ENCODE peak calls at places on chromosomes 16 and 17, in eight cellular contexts. P is AG09319; B is A549; W is breast epithelium; T is CD4-positive, alpha-beta T cell; N is progenitor cell of endocrine pancreas; A is neural progenitor cell; Y is hepatocyte. V is an unnamed sample.

GRCh38 chr16:27595461-27595860 is 45.5 kb downstream of the KATNIP start:
- DNase-seq in P (no peak), B (no peak), W (no peak), T (no peak), N (no peak), A (no peak), Y (no peak), V (no peak)

GRCh38 chr17:78951967-78952551 is 26.9 kb upstream of the TIMP2 start:
- DNase-seq in P (no peak), B (no peak), W (no peak), T (no peak), N (peak; percentile 31), A (no peak), Y (peak; percentile 74), V (no peak)

GRCh38 chr16:5056347-5056746 is 9.4 kb downstream of the C16orf89 start:
- DNase-seq in P (no peak), B (peak; percentile 53), W (no peak), T (peak; percentile 32), N (no peak), A (peak; percentile 80), Y (peak; percentile 46), V (no peak)

GRCh38 chr16:9647981-9648701 is 534.1 kb downstream of the GRIN2A start:
- DNase-seq in P (no peak), B (peak; percentile 37), W (no peak), T (no peak), N (no peak), A (peak; percentile 63), Y (peak; percentile 69), V (no peak)

GRCh38 chr16:13907431-13907830 is 12.5 kb upstream of the ERCC4 start:
- DNase-seq in P (no peak), B (no peak), W (no peak), T (no peak), N (no peak), A (no peak), Y (no peak), V (no peak)

GRCh38 chr16:30996324-30996999 is 11.5 kb downstream of the HSD3B7 start:
- DNase-seq in P (no peak), B (peak; percentile 89), W (no peak), T (no peak), N (no peak), A (no peak), Y (peak; percentile 64), V (no peak)

GRCh38 chr17:15348030-15348429 is 6.6 kb upstream of the TEKT3 start:
- DNase-seq in P (peak; percentile 14), B (peak; percentile 67), W (no peak), T (no peak), N (no peak), A (no peak), Y (peak; percentile 66), V (no peak)

GRCh38 chr17:3506054-3506453 is 30.3 kb downstream of the ASPA start:
- DNase-seq in P (no peak), B (no peak), W (no peak), T (no peak), N (no peak), A (no peak), Y (no peak), V (no peak)

GRCh38 chr17:74283371-74283673 is 9.3 kb downstream of the DNAI2 start:
- DNase-seq in P (no peak), B (no peak), W (no peak), T (no peak), N (no peak), A (no peak), Y (no peak), V (no peak)

GRCh38 chr17:80758793-80759673 is 214.4 kb downstream of the RPTOR start:
- DNase-seq in P (no peak), B (no peak), W (no peak), T (peak; percentile 32), N (no peak), A (no peak), Y (no peak), V (no peak)

GRCh38 chr17:78034429-78035091 is 76.1 kb downstream of the TNRC6C start:
- DNase-seq in P (no peak), B (peak; percentile 50), W (no peak), T (no peak), N (no peak), A (no peak), Y (no peak), V (no peak)

GRCh38 chr16:87333581-87334331 is 16.6 kb upstream of the C16orf95 start:
- DNase-seq in P (no peak), B (no peak), W (no peak), T (no peak), N (no peak), A (no peak), Y (no peak), V (no peak)

GRCh38 chr17:42553866-42554249 is 1.1 kb downstream of the HSD17B1 start:
- DNase-seq in P (no peak), B (no peak), W (no peak), T (no peak), N (no peak), A (no peak), Y (no peak), V (no peak)

GRCh38 chr16:85005278-85006069 is 5.9 kb downstream of the ZDHHC7 start:
- DNase-seq in P (peak; percentile 35), B (no peak), W (no peak), T (no peak), N (no peak), A (no peak), Y (no peak), V (no peak)

DNA sequence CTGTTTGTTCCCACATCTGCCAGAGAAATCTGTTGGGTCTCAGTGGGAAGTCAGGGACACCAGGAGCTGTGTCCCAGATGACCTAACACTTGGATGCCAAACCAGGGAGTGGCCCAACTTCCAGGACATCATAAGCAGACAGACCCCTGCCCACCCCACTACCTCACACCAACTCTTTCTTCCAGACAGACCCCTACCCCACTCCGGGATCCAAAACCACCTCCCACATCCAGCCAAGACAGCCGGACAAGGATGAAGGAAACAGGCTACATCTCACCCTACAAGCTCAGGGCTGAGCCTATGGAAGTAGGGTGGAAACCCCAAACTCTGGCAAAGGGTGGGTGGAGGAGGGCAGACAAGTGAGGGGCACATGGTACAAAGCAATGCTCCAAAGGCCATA is 3.6 kb downstream of the HDAC5 start:
- DNase-seq in P (no peak), B (no peak), W (no peak), T (no peak), N (no peak), A (no peak), Y (no peak), V (no peak)
- TF ChIP-seq CTCF in P (no peak), B (no peak), W (no peak), T (no peak), N (no peak), A (no peak), Y (no peak), V (no peak)

DNA sequence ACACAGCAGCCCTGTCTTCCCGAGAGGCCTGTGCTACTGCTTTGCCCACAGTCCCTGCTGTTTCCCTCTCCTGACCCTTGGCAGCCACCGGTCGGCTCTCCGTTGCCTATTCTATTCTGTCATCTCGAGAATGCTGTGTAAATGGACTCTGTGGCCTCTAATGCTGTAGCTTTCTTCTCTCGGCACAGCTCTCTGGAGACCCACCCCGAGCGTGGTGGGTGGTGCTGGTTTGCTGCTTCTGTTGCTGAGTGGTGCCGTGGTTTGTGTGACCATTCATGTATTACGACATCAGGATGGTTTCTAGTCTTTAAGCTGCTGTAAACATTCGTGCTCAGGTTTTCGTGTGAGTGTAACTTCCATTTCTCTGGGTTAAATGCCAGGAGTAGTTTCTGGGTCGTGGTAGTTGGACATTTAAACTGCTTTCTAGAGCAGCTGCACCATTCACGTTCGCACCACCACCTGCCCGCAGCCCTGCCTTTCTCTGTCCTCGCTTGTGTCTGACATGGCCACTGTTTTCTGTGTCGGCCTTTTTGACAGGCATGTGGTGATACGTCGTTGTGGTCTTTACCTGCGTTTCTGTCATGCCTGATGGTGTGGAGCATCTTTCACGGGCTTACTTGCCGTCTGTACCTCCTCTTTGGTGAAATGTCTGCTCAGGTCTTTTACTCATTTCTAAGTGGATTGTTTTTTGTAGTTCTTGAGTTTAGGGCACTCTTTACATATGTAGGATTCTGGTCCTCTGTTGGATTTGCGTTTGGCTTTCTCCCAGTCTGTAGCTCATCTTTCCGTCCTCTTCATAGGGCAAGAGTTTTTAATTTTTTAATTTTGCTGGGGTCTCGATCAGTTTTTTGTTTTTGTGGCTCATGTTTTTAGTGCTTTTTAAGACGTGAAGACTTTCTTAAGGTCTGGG is 47.7 kb upstream of the ZNF750 start:
- DNase-seq in P (no peak), B (no peak), W (no peak), T (no peak), N (no peak), A (no peak), Y (no peak), V (no peak)
- TF ChIP-seq CTCF in P (no peak), B (no peak), W (no peak), T (no peak), N (no peak), A (no peak), Y (no peak), V (no peak)

GRCh38 chr17:51299859-51300258 is 39.5 kb downstream of the UTP18 start:
- DNase-seq in P (no peak), B (no peak), W (no peak), T (no peak), N (no peak), A (no peak), Y (no peak), V (no peak)

GRCh38 chr17:51298508-51299371 is 38.4 kb downstream of the UTP18 start:
- DNase-seq in P (no peak), B (peak; percentile 67), W (no peak), T (no peak), N (no peak), A (peak; percentile 67), Y (peak; percentile 65), V (no peak)
- TF ChIP-seq CTCF in P (peak; percentile 80), B (peak; percentile 89), W (no peak), T (peak; percentile 72), N (peak; percentile 77), A (peak; percentile 80), Y (peak; percentile 80), V (no peak)

GRCh38 chr16:72191551-72191950 is 19.6 kb upstream of the PMFBP1 start:
- DNase-seq in P (no peak), B (no peak), W (no peak), T (no peak), N (no peak), A (no peak), Y (no peak), V (no peak)

GRCh38 chr16:72197556-72197955 is 25.6 kb upstream of the PMFBP1 start:
- DNase-seq in P (no peak), B (no peak), W (no peak), T (no peak), N (no peak), A (no peak), Y (no peak), V (no peak)

GRCh38 chr16:72198641-72199250 is 26.8 kb upstream of the PMFBP1 start:
- DNase-seq in P (no peak), B (no peak), W (no peak), T (no peak), N (no peak), A (no peak), Y (no peak), V (no peak)

GRCh38 chr16:72198021-72198420 is 26.1 kb upstream of the PMFBP1 start:
- DNase-seq in P (peak; percentile 41), B (no peak), W (no peak), T (no peak), N (no peak), A (no peak), Y (peak; percentile 85), V (no peak)

DNA sequence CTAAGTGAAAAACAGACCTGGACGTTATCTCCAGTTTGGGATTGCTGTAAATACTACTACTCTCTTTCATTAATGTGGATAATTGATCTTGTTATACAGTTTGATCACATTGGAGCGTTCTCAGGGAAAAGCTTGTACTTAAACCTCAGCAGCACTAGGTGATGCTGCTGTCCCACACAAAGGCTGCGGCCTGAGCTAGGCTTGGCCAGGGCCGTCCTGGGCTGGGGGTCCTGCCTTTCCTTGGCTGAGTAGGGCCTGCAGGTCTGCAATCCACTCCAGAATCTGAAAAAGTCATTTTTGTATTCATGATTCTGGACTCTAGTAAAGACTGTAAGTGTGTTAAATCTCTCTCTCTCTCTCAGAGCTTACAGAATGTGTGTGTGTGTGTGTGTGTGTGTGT is 23.7 kb upstream of the PMFBP1 start:
- DNase-seq in P (no peak), B (no peak), W (no peak), T (no peak), N (peak; percentile 29), A (peak; percentile 78), Y (no peak), V (no peak)
- TF ChIP-seq CTCF in P (no peak), B (no peak), W (no peak), T (no peak), N (peak; percentile 70), A (peak; percentile 75), Y (peak; percentile 43), V (no peak)

V was measured in natural killer cell.